ENCODE peak calls at places on chromosome 1, in six cellular contexts. O is aorta; L is GM23248; R is HCEC 1CT; Y is RPMI7951; U is activated CD4-positive, alpha-beta T cell treated with anti-CD3 and anti-CD28 coated beads, Interleukin-2, amount 10 ng/mL, durations not matched to agents 7 days and 5 days. I is an unnamed sample.

GRCh38 chr1:68808351-68808750 is 311.5 kb upstream of the DEPDC1 start:
- DNase-seq in L (no peak), O (no peak), U (no peak), Y (no peak), R (no peak), I (no peak)

GRCh38 chr1:38013027-38013588 is 574 bp downstream of the UTP11 start:
- DNase-seq in Y (peak), L (peak), U (no peak), O (peak), R (peak), I (no peak)

GRCh38 chr1:154430903-154431302 is 25.8 kb downstream of the IL6R start:
- DNase-seq in Y (no peak), U (no peak), O (no peak), R (no peak), L (no peak), I (no peak)

GRCh38 chr1:77832889-77833288 is 53.4 kb downstream of the MIGA1 start:
- DNase-seq in R (peak), O (no peak), U (no peak), L (peak), Y (peak), I (no peak)

GRCh38 chr1:29243863-29244185 is 7.5 kb downstream of the PTPRU start:
- DNase-seq in Y (peak), U (no peak), O (no peak), R (no peak), L (peak), I (no peak)

GRCh38 chr1:219526074-219526473 is 86.8 kb downstream of the ZC3H11B start:
- DNase-seq in U (no peak), L (no peak), Y (no peak), R (no peak), O (no peak), I (no peak)

GRCh38 chr1:150902346-150902745 is 15.4 kb downstream of the CTXND2 start:
- DNase-seq in Y (no peak), L (no peak), O (no peak), R (no peak), U (no peak), I (no peak)

GRCh38 chr1:92903765-92904164 is 57.5 kb downstream of the DIPK1A start:
- DNase-seq in Y (no peak), R (no peak), O (no peak), L (no peak), U (no peak), I (no peak)

GRCh38 chr1:39326836-39327235 is 122.3 kb downstream of the MACF1 start:
- DNase-seq in Y (no peak), U (no peak), O (no peak), R (peak), L (peak), I (no peak)

GRCh38 chr1:21254335-21254951 is 35.8 kb downstream of the ECE1 start:
- DNase-seq in L (peak), U (no peak), O (peak), R (no peak), Y (peak), I (no peak)

GRCh38 chr1:69985901-69986439 is 219.4 kb downstream of the LRRC40 start:
- DNase-seq in R (peak), U (no peak), O (no peak), L (no peak), Y (no peak), I (no peak)

I was measured in suprapubic skin.